ENCODE peak calls at places on chromosomes 5 and 9, in six cellular contexts. V is neuronal stem cell, M is cardiac muscle cell, B is aorta, A is tibial artery, X is PC-3. S is an unnamed sample.

GRCh38 chr9:33233659-33234335 is 6.2 kb upstream of the SPINK4 start:
- DNase-seq in V (no peak), A (peak), X (peak), B (no peak), M (no peak), S (peak)

GRCh38 chr9:10052916-10053315 is 559.9 kb downstream of the PTPRD start:
- DNase-seq in B (no peak), V (no peak), A (no peak), M (no peak), X (no peak), S (no peak)

GRCh38 chr9:272251-273213 is 57.9 kb downstream of the DOCK8 start:
- DNase-seq in A (no peak), V (no peak), M (no peak), X (no peak), B (no peak), S (no peak)

GRCh38 chr5:179182601-179183000 is 122.4 kb downstream of the ZNF354C start:
- DNase-seq in A (no peak), X (no peak), V (no peak), M (no peak), B (peak), S (no peak)

GRCh38 chr5:52808316-52808901 is 20.7 kb downstream of the ITGA1 start:
- DNase-seq in M (no peak), A (no peak), B (no peak), V (no peak), X (no peak), S (no peak)

GRCh38 chr9:63859475-63860215 is 1425.4 kb downstream of the FOXD4L5 start:
- DNase-seq in M (no peak), B (peak), V (no peak), X (no peak), A (peak), S (no peak)

GRCh38 chr9:77010527-77010926 is 8.9 kb upstream of the FOXB2 start:
- DNase-seq in V (no peak), B (no peak), M (no peak), A (no peak), X (no peak), S (no peak)

GRCh38 chr9:79233542-79233941 is 338.2 kb upstream of the TLE4 start:
- DNase-seq in X (peak), B (no peak), M (no peak), A (no peak), V (no peak), S (no peak)

GRCh38 chr5:31921852-31922305 is 252.2 kb downstream of the GOLPH3 start:
- DNase-seq in B (no peak), M (no peak), A (no peak), X (peak), V (no peak), S (peak)

GRCh38 chr5:176170084-176170483 is 68.1 kb upstream of the SIMC1 start:
- DNase-seq in B (no peak), V (no peak), M (no peak), X (no peak), A (no peak), S (no peak)

GRCh38 chr5:177094224-177095087 is 7.7 kb downstream of the FGFR4 start:
- DNase-seq in V (no peak), B (no peak), X (no peak), M (no peak), A (no peak), S (peak)

GRCh38 chr9:108271646-108272349 is 584.0 kb downstream of the ACTL7B start:
- DNase-seq in A (no peak), M (no peak), V (peak), B (no peak), X (peak), S (peak)

GRCh38 chr9:107480386-107480789 is 9.2 kb downstream of the KLF4 start:
- DNase-seq in A (peak), X (peak), V (no peak), B (no peak), M (no peak), S (peak)

GRCh38 chr5:74949976-74950375 is 83.8 kb upstream of the FAM169A start:
- DNase-seq in A (no peak), B (no peak), M (no peak), V (no peak), X (no peak), S (no peak)

GRCh38 chr9:91583161-91583875 is 159.7 kb upstream of the NFIL3 start:
- DNase-seq in X (no peak), M (no peak), V (no peak), A (no peak), B (no peak), S (no peak)

GRCh38 chr9:10704720-10705119 is 91.9 kb upstream of the PTPRD start:
- DNase-seq in M (no peak), V (no peak), B (no peak), X (peak), A (no peak), S (no peak)

GRCh38 chr9:114348906-114349482 is 19.3 kb downstream of the ORM2 start:
- DNase-seq in B (peak), X (peak), M (peak), A (peak), V (peak), S (peak)

GRCh38 chr5:109743770-109744212 is 54.1 kb downstream of the MAN2A1 start:
- DNase-seq in M (no peak), B (no peak), V (no peak), X (peak), A (no peak), S (peak)

GRCh38 chr9:129885018-129885669 is 49.9 kb downstream of the USP20 start:
- DNase-seq in A (no peak), B (no peak), X (peak), V (no peak), M (no peak), S (no peak)

GRCh38 chr9:129884220-129885017 is 49.2 kb downstream of the USP20 start:
- DNase-seq in V (peak), A (peak), B (peak), M (peak), X (peak), S (peak)

GRCh38 chr9:129887210-129888084 is 52.2 kb downstream of the USP20 start:
- DNase-seq in V (no peak), B (no peak), A (no peak), X (no peak), M (no peak), S (peak)

GRCh38 chr9:129886226-129887174 is 51.2 kb downstream of the USP20 start:
- DNase-seq in V (no peak), X (no peak), B (no peak), M (no peak), A (no peak), S (no peak)

GRCh38 chr9:129885670-129886106 is 50.4 kb downstream of the USP20 start:
- DNase-seq in X (peak), B (peak), V (peak), A (peak), M (peak), S (peak)
- H3K4me3 ChIP-seq in X (peak), B (no peak), V (no peak), A (peak), M (no peak), S (peak)

GRCh38 chr9:84139296-84140100 is 158.9 kb downstream of the RMI1 start:
- DNase-seq in B (no peak), V (no peak), M (no peak), X (peak), A (no peak), S (peak)
- H3K4me3 ChIP-seq in B (no peak), V (no peak), M (no peak), X (no peak), A (no peak), S (no peak)

GRCh38 chr9:133716564-133717112 is 21.5 kb downstream of the SARDH start:
- DNase-seq in X (no peak), B (no peak), M (no peak), V (no peak), A (peak), S (no peak)
- H3K4me3 ChIP-seq in X (no peak), B (no peak), M (no peak), V (no peak), A (no peak), S (no peak)

DNA sequence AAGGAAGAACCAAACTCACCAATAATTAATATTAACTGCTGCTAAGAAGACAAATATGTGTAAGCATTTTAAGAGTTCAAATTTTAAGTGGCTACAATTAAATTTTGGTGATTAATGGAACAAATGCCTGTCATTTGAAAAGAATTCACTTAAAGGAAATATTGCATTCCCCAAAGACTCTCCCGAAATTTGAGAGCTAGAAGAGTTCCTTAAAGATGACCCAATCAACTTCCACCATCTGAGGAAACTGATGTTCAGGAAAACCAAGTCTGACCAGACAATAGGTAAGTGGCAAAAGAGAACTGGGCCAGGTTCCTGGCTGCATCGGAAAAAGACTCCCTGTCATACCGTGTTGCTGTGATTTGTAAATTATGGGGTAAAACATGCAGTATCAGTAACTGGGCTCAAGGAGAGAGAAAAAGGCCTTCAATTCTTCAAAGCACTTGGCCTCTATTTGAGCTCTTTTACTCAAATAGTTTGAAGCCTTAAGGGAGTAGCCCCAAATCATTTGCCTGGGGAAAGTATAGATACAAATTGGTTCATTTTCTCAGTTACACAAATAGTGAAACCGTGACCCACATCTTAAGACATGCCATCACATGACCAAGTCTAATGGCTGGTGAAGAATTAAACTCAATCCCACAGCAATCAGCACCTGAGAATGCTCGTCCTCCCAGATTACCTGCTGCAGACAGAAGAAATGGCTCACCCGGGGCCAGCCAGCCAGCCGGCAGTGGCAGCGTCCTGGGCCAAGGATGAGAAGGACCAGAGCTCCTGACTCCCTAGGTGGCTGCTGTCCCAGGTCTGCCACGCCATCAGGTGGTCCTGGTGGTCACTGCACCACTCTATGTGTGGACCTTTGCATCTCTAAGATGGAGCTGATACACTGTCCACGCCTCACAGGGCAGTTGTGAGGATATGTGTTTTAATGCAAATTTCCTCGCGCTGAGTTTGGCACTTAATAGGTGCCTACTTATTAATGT is 162.9 kb downstream of the TTLL11 start:
- DNase-seq in B (no peak), M (peak), X (no peak), A (no peak), V (peak), S (no peak)
- H3K4me3 ChIP-seq in B (no peak), M (no peak), X (no peak), A (no peak), V (no peak), S (no peak)

DNA sequence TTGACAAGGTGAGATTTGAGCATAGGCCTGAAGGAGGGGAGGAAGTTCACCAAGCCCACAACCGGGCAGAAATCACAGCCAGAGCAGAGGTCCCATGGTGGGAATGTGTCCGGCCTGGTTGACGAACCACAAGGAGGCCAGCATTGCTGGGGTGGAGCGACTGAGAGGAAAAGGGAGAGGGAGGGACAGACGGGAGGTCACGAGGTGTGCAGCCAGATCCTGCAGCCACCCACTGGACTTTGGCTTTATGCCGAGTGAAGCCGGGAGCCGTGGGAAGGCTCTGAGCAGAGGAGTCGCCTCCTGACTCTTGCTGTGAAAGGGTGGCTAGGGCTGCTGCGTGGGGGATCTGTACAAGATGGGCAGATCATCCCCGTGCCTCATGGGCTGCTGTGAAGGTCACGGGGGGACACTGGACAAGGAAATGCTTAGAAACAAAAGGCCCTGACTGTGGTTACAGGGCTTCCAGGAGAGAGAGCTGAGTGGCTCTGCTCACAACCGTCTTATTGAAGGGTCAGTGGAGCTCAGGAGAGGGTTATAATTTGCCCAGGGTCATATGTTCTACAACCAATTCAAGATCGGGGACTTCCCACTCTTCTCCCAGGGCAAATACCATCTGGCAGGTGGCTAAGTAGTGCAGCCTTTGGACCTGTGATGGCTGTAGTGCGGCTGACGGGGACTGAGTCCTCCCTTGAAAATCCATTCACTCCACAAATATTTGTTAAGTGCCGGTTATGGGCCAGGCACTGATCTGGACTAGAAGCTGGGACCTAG is 15.6 kb upstream of the CD74 start:
- DNase-seq in V (no peak), A (no peak), B (peak), X (no peak), M (no peak), S (peak)
- H3K4me3 ChIP-seq in V (no peak), A (no peak), B (no peak), X (no peak), M (no peak), S (no peak)

DNA sequence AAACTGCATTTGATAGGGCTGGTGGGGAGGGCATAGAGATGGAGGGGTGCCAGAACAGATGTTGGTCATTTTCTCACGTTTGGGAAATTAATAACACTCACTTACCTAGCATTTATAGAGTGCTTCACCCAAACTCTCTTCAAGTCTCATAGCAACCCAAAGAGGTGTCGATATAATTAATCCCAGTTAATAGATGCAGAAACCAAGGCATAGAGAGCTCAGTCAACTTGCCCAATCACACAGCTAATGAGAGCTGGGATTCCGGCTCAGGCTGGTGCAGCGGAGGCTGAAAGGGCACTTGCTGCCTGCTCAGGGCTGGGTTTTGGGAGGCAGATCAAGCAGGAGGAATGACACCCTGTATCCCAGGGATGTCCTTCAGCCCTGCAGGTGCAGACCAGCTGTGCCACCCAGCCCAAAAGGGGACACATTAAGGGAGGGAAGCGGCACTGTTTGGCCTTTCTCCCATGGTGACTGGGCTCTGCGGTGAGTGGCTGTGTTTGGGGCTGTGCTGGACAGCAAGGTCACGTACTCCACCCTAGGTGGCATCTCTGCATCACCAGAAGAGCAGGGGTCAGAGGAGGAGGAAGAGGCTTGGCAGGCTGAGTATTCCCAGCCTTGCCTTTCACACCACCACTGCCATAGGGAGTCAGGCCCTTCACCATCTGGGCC is 124.0 kb downstream of the MVB12B start:
- DNase-seq in B (no peak), A (no peak), V (no peak), X (no peak), M (no peak), S (no peak)
- H3K4me3 ChIP-seq in B (no peak), A (no peak), V (no peak), X (no peak), M (no peak), S (no peak)

DNA sequence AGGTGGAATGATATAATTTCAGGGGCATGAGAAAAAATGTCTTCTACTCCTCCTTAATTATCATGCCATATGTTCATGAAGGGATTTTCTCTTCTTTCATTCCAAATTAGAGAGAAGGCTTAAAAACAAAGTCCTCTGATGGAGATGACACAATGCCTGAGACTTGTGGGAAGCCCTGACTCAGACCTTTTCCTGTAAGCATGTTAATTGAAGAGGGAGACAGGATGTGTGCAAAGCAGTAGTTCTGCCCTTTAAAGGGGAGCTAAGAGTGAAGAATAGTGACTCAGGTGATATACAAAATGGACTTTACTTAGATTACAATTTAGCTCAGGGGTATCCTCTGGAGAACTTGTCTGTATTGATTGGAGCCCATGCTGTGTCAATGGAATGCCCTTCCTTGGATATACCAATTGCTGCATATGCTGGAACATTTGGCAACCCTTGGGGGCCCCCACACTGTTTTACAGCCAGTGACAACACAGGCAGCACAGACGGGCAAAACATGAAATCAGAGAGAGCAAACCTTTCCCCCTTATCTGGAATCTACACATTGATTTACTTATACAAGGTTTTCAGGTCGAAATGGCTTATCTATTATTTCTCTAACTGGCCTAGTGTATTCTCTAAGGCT is 81.3 kb downstream of the IZUMO3 start:
- DNase-seq in M (no peak), B (no peak), V (no peak), X (peak), A (no peak), S (peak)
- H3K4me3 ChIP-seq in M (no peak), B (no peak), V (no peak), X (no peak), A (no peak), S (no peak)

GRCh38 chr9:127398715-127399400 is 1.9 kb downstream of the SLC2A8 start:
- DNase-seq in V (no peak), A (no peak), M (no peak), X (no peak), B (no peak), S (no peak)
- H3K4me3 ChIP-seq in V (peak), A (no peak), M (no peak), X (peak), B (no peak), S (no peak)

GRCh38 chr9:131630206-131630831 is 85.0 kb downstream of the PRRT1B start:
- DNase-seq in B (no peak), A (no peak), M (no peak), V (no peak), X (no peak), S (no peak)
- H3K4me3 ChIP-seq in B (no peak), A (no peak), M (no peak), V (no peak), X (no peak), S (no peak)

S was measured in skeletal muscle cell.